ENCODE peak calls at places on chromosomes 5 and 9, in six cellular contexts. V is IMR-90, I is H9, R is H1, T is trophoblast cell, N is mesenchymal stem cell. X is an unnamed sample.

GRCh38 chr9:94256007-94256406 is 3.1 kb upstream of the ZNF169 start:
- DNase-seq in V (no peak), I (no peak), R (no peak), T (no peak), N (no peak), X (no peak)

GRCh38 chr9:12908910-12909309 is 134.1 kb downstream of the LURAP1L start:
- DNase-seq in V (no peak), I (no peak), R (no peak), T (no peak), N (no peak), X (no peak)

GRCh38 chr5:143019157-143019556 is 249.0 kb downstream of the ARHGAP26 start:
- DNase-seq in V (no peak), I (no peak), R (no peak), T (no peak), N (no peak), X (no peak)

GRCh38 chr5:112248643-112249042 is 170.4 kb downstream of the EPB41L4A start:
- DNase-seq in V (no peak), I (no peak), R (no peak), T (no peak), N (no peak), X (no peak)

GRCh38 chr5:173786296-173787187 is 101.6 kb upstream of the CPEB4 start:
- DNase-seq in V (no peak), I (peak), R (no peak), T (no peak), N (no peak), X (peak)

GRCh38 chr5:91403404-91403803 is 20.3 kb upstream of the ARRDC3 start:
- DNase-seq in V (peak), I (no peak), R (no peak), T (no peak), N (no peak), X (no peak)

GRCh38 chr9:18017136-18017535 is 438.3 kb downstream of the SH3GL2 start:
- DNase-seq in V (no peak), I (no peak), R (no peak), T (no peak), N (no peak), X (no peak)

GRCh38 chr5:167866797-167867196 is 424.6 kb upstream of the WWC1 start:
- DNase-seq in V (no peak), I (no peak), R (no peak), T (no peak), N (no peak), X (no peak)

GRCh38 chr9:20349568-20349967 is 272.7 kb downstream of the MLLT3 start:
- DNase-seq in V (no peak), I (no peak), R (no peak), T (no peak), N (no peak), X (no peak)

GRCh38 chr5:42361321-42361688 is 61.9 kb upstream of the GHR start:
- DNase-seq in V (no peak), I (no peak), R (no peak), T (no peak), N (no peak), X (no peak)

GRCh38 chr9:120715331-120715924 is 1.2 kb upstream of the MEGF9 start:
- DNase-seq in V (peak), I (peak), R (peak), T (peak), N (peak), X (peak)

GRCh38 chr9:124267271-124267807 is 9.6 kb downstream of the NEK6 start:
- DNase-seq in V (peak), I (no peak), R (no peak), T (no peak), N (peak), X (no peak)

GRCh38 chr5:17105744-17106450 is 111.5 kb upstream of the BASP1 start:
- DNase-seq in V (peak), I (no peak), R (no peak), T (no peak), N (no peak), X (no peak)
- H4K91ac ChIP-seq in V (peak), I (no peak), R (no peak), T (no peak), N (no peak), X (no peak)

GRCh38 chr5:141844414-141845097 is 33.7 kb downstream of the PCDH1 start:
- DNase-seq in V (no peak), I (no peak), R (no peak), T (no peak), N (no peak), X (no peak)
- H2BK5ac ChIP-seq in V (no peak), I (no peak), R (peak), T (no peak), N (no peak), X (no peak)

GRCh38 chr9:82808478-82808877 is 254.5 kb downstream of the RASEF start:
- DNase-seq in V (no peak), I (no peak), R (no peak), T (no peak), N (no peak), X (no peak)
- H3K18ac ChIP-seq in V (no peak), I (no peak), R (no peak), T (no peak), N (peak), X (no peak)

GRCh38 chr9:137353223-137354152 is 51.4 kb upstream of the NRARP start:
- DNase-seq in V (no peak), I (no peak), R (no peak), T (no peak), N (no peak), X (no peak)

GRCh38 chr9:137352511-137353222 is 50.6 kb upstream of the NRARP start:
- DNase-seq in V (no peak), I (no peak), R (no peak), T (no peak), N (no peak), X (no peak)

GRCh38 chr9:137355445-137356365 is 53.6 kb upstream of the NRARP start:
- DNase-seq in V (peak), I (no peak), R (no peak), T (no peak), N (no peak), X (no peak)

GRCh38 chr9:137354845-137355420 is 52.9 kb upstream of the NRARP start:
- DNase-seq in V (no peak), I (no peak), R (no peak), T (no peak), N (no peak), X (no peak)

DNA sequence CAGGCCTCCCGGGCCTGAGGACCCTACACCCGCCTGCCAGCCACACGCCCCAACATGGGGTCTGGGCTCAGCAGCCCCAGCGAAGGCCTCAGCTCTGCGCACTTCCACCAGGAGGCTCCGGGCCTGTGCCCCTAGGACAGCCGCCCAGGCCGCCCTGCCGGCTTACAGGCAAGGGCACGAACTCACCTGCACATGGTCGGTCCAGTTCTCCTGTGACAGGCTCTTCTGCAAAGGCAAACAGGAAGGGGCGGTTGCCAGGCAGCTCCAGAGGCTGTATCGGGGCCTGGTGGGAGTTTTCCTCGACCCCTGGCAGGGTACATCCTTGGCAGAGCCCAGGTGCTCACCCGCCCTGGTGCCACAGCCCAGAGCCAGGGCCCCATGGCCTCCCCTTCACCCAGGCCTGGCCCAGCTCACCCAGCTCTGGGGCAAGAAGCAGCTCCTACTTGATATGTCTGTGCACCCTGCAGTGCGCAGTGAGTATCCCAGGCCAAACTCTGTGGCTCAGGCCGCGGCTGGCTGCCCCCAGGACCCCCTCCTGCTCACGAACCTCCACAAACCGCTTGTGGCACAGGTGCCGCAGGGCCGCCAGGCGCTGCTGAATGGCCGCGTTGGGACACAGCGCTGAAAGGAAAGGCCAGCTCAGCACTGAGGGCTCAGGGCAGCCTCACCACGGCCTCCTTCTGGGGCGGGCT is 52.2 kb upstream of the NRARP start:
- DNase-seq in V (no peak), I (no peak), R (no peak), T (no peak), N (no peak), X (no peak)
- H4K91ac ChIP-seq in V (no peak), I (no peak), R (no peak), T (no peak), N (no peak), X (no peak)

GRCh38 chr5:128537999-128538248 is at the start of gene FBN2:
- DNase-seq in V (no peak), I (no peak), R (no peak), T (no peak), N (no peak), X (no peak)
- H2BK5ac ChIP-seq in V (peak), I (no peak), R (no peak), T (peak), N (peak), X (peak)

X was measured in neuronal stem cell.